ENCODE peak calls at places on chromosomes 2 and 18, in four cellular contexts. H is SHP77, A is cardiac fibroblast, I is ELR. M is an unnamed sample.

GRCh38 chr2:33190393-33190937 is 243.7 kb downstream of the LTBP1 start:
- DNase-seq in H (no peak), A (no peak), I (no peak), M (no peak)

GRCh38 chr2:227241005-227241404 is 76.6 kb downstream of the COL4A3 start:
- DNase-seq in H (no peak), A (no peak), I (no peak), M (no peak)

GRCh38 chr2:143787674-143788073 is 658.5 kb downstream of the ARHGAP15 start:
- DNase-seq in H (no peak), A (no peak), I (no peak), M (no peak)

GRCh38 chr2:195331124-195331523 is 325.9 kb upstream of the SLC39A10 start:
- DNase-seq in H (no peak), A (no peak), I (no peak), M (no peak)

GRCh38 chr2:190413421-190413820 is 5.3 kb downstream of the MFSD6 start:
- DNase-seq in H (no peak), A (no peak), I (no peak), M (no peak)

GRCh38 chr2:177187631-177188312 is 24.8 kb upstream of the HNRNPA3 start:
- DNase-seq in H (no peak), A (peak; percentile 32), I (peak; percentile 55), M (no peak)

GRCh38 chr2:155266109-155266508 is 567.6 kb downstream of the KCNJ3 start:
- DNase-seq in H (no peak), A (no peak), I (no peak), M (no peak)

GRCh38 chr18:31619291-31619690 is 27.6 kb downstream of the TTR start:
- DNase-seq in H (no peak), A (no peak), I (no peak), M (no peak)

GRCh38 chr2:42809876-42810125 is 17.4 kb upstream of the HAAO start:
- DNase-seq in H (peak; percentile 55), A (no peak), I (peak; percentile 88), M (no peak)